ENCODE peak calls at places on chromosomes 16 and 17, in eight cellular contexts. E is activated B cell treated with CpG ODN at 0.5 μM for 24 hours; V is activated gamma-delta T cell treated with anti-CD3 and anti-CD28 coated beads, Interleukin-2, amount 50 U/mL, for 16 hours; K is tibial nerve; Y is ACHN; G is non-pigmented ciliary epithelial cell; S is activated naive CD4-positive, alpha-beta T cell; B is T-helper 1 cell. T is an unnamed sample.
A peak's percentile ranks its signal among the peaks of the same experiment; 100 is the strongest.

GRCh38 chr17:7997186-7997585 is 5.2 kb upstream of the GUCY2D start:
- DNase-seq in E (no peak), V (peak; percentile 12), K (no peak), Y (peak; percentile 31), G (no peak), S (no peak), B (peak; percentile 30), T (no peak)

GRCh38 chr16:85428899-85429775 is 184.0 kb upstream of the GSE1 start:
- DNase-seq in E (peak; percentile 10), V (no peak), K (no peak), Y (no peak), G (no peak), S (no peak), B (no peak), T (peak; percentile 47)

GRCh38 chr17:66661411-66661843 is 173.5 kb upstream of the CACNG5 start:
- DNase-seq in E (no peak), V (no peak), K (no peak), Y (peak; percentile 55), G (no peak), S (no peak), B (peak; percentile 23), T (no peak)

GRCh38 chr17:28506763-28507487 is 777 bp downstream of the FOXN1 start:
- DNase-seq in E (no peak), V (no peak), K (no peak), Y (no peak), G (no peak), S (no peak), B (no peak), T (no peak)

GRCh38 chr16:10871157-10871991 is 5.6 kb upstream of the CIITA start:
- DNase-seq in E (peak; percentile 56), V (peak; percentile 27), K (no peak), Y (peak; percentile 81), G (peak; percentile 76), S (no peak), B (peak; percentile 93), T (no peak)

GRCh38 chr16:87849419-87850008 is 19.8 kb downstream of the SLC7A5 start:
- DNase-seq in E (no peak), V (no peak), K (no peak), Y (no peak), G (no peak), S (no peak), B (no peak), T (no peak)

GRCh38 chr17:2837147-2837561 is 40.9 kb downstream of the RAP1GAP2 start:
- DNase-seq in E (peak; percentile 63), V (no peak), K (no peak), Y (no peak), G (no peak), S (no peak), B (peak; percentile 38), T (no peak)

GRCh38 chr17:80599546-80600305 is 55.1 kb downstream of the RPTOR start:
- DNase-seq in E (no peak), V (no peak), K (no peak), Y (peak; percentile 44), G (no peak), S (no peak), B (no peak), T (no peak)

GRCh38 chr16:31519746-31520145 is 8.0 kb upstream of the AHSP start:
- DNase-seq in E (no peak), V (no peak), K (no peak), Y (no peak), G (no peak), S (no peak), B (no peak), T (no peak)

GRCh38 chr16:12439443-12440232 is 364.0 kb downstream of the CPPED1 start:
- DNase-seq in E (no peak), V (no peak), K (no peak), Y (no peak), G (no peak), S (no peak), B (no peak), T (no peak)

GRCh38 chr16:30122621-30123160 is 329 bp downstream of the MAPK3 start:
- DNase-seq in E (peak; percentile 21), V (no peak), K (no peak), Y (peak; percentile 15), G (no peak), S (no peak), B (peak; percentile 10), T (peak; percentile 74)

GRCh38 chr17:82648761-82649474 is 674 bp upstream of the WDR45B start:
- DNase-seq in E (peak; percentile 53), V (peak; percentile 22), K (no peak), Y (no peak), G (no peak), S (no peak), B (peak; percentile 29), T (peak; percentile 77)

GRCh38 chr16:84614075-84614474 is 3.8 kb downstream of the COTL1 start:
- DNase-seq in E (no peak), V (no peak), K (no peak), Y (no peak), G (no peak), S (no peak), B (no peak), T (no peak)

GRCh38 chr17:16872836-16873653 is 98.9 kb downstream of the TNFRSF13B start:
- DNase-seq in E (peak; percentile 24), V (no peak), K (no peak), Y (peak; percentile 51), G (no peak), S (no peak), B (peak; percentile 26), T (peak; percentile 76)

GRCh38 chr17:78672880-78673371 is 95.7 kb upstream of the DNAH17 start:
- DNase-seq in E (no peak), V (no peak), K (no peak), Y (no peak), G (no peak), S (no peak), B (no peak), T (peak; percentile 66)

GRCh38 chr17:40909351-40909750 is 24.3 kb upstream of the KRT20 start:
- DNase-seq in E (no peak), V (peak; percentile 42), K (peak; percentile 67), Y (peak; percentile 96), G (peak; percentile 94), S (no peak), B (peak; percentile 45), T (peak; percentile 87)

GRCh38 chr17:8300629-8301242 is 5.5 kb upstream of the SLC25A35 start:
- DNase-seq in E (peak; percentile 30), V (peak; percentile 30), K (no peak), Y (peak; percentile 70), G (no peak), S (no peak), B (peak; percentile 74), T (peak; percentile 68)

GRCh38 chr16:50831751-50832150 is 89.9 kb downstream of the CYLD start:
- DNase-seq in E (no peak), V (no peak), K (no peak), Y (no peak), G (no peak), S (no peak), B (no peak), T (no peak)

GRCh38 chr17:47652570-47652969 is 2.9 kb downstream of the KPNB1 start:
- DNase-seq in E (no peak), V (no peak), K (no peak), Y (no peak), G (no peak), S (no peak), B (no peak), T (no peak)

GRCh38 chr16:86479419-86479818 is 30.9 kb upstream of the FOXF1 start:
- DNase-seq in E (no peak), V (no peak), K (no peak), Y (no peak), G (no peak), S (no peak), B (no peak), T (no peak)

GRCh38 chr16:23771642-23772041 is 16.8 kb downstream of the CHP2 start:
- DNase-seq in E (no peak), V (no peak), K (no peak), Y (no peak), G (no peak), S (no peak), B (no peak), T (no peak)

GRCh38 chr17:20228410-20228809 is 219.3 kb downstream of the SPECC1 start:
- DNase-seq in E (no peak), V (no peak), K (no peak), Y (no peak), G (no peak), S (no peak), B (no peak), T (no peak)

GRCh38 chr16:69179255-69180010 is 7.5 kb upstream of the SNTB2 start:
- DNase-seq in E (no peak), V (no peak), K (peak; percentile 53), Y (no peak), G (no peak), S (no peak), B (no peak), T (peak; percentile 86)

GRCh38 chr17:74243013-74243755 is 29.8 kb downstream of the TTYH2 start:
- DNase-seq in E (no peak), V (no peak), K (no peak), Y (no peak), G (no peak), S (no peak), B (no peak), T (no peak)

GRCh38 chr17:7833011-7833794 is 814 bp upstream of the KDM6B start:
- DNase-seq in E (no peak), V (no peak), K (no peak), Y (no peak), G (no peak), S (no peak), B (no peak), T (no peak)

GRCh38 chr16:49836218-49836617 is 19.7 kb downstream of the ZNF423 start:
- DNase-seq in E (no peak), V (no peak), K (no peak), Y (no peak), G (no peak), S (no peak), B (no peak), T (peak; percentile 75)

GRCh38 chr17:72569193-72569946 is 448.6 kb downstream of the SOX9 start:
- DNase-seq in E (no peak), V (no peak), K (no peak), Y (no peak), G (no peak), S (no peak), B (no peak), T (no peak)

GRCh38 chr17:8581002-8581658 is 49.4 kb downstream of the MYH10 start:
- DNase-seq in E (no peak), V (no peak), K (no peak), Y (no peak), G (no peak), S (no peak), B (peak; percentile 4), T (no peak)

GRCh38 chr17:65848751-65849150 is 287.3 kb upstream of the AXIN2 start:
- DNase-seq in E (no peak), V (no peak), K (no peak), Y (no peak), G (no peak), S (no peak), B (no peak), T (no peak)

GRCh38 chr16:89048087-89048729 is 45.4 kb upstream of the ACSF3 start:
- DNase-seq in E (no peak), V (no peak), K (no peak), Y (no peak), G (no peak), S (no peak), B (no peak), T (peak; percentile 18)

GRCh38 chr17:29180788-29181160 is 576 bp upstream of the MYO18A start:
- DNase-seq in E (no peak), V (no peak), K (no peak), Y (no peak), G (no peak), S (no peak), B (no peak), T (no peak)

GRCh38 chr17:72976971-72977767 is 115.3 kb downstream of the SLC39A11 start:
- DNase-seq in E (no peak), V (no peak), K (peak; percentile 29), Y (peak; percentile 77), G (peak; percentile 82), S (no peak), B (no peak), T (peak; percentile 75)

GRCh38 chr16:19884021-19884485 is 595 bp downstream of the GPRC5B start:
- DNase-seq in E (no peak), V (no peak), K (no peak), Y (no peak), G (no peak), S (no peak), B (no peak), T (no peak)

GRCh38 chr16:10729649-10730048 is 14.0 kb upstream of the NUBP1 start:
- DNase-seq in E (no peak), V (no peak), K (no peak), Y (peak; percentile 82), G (no peak), S (no peak), B (no peak), T (no peak)

T was measured in aorta.